ENCODE peak calls at places on chromosomes 12 and 14, in four cellular contexts. T, Y, X and N are unnamed samples.

GRCh38 chr12:105433804-105434203 is 103.3 kb downstream of the C12orf75 start:
- DNase-seq in X (no peak), T (no peak), Y (no peak), N (no peak)

GRCh38 chr12:70543444-70543843 is 93.8 kb downstream of the PTPRB start:
- DNase-seq in Y (no peak), T (no peak), X (no peak), N (no peak)

GRCh38 chr14:65164068-65164824 is 61.9 kb upstream of the MAX start:
- DNase-seq in X (peak), Y (peak), T (no peak), N (peak)

GRCh38 chr14:41607119-41607785 is 576 bp downstream of the LRFN5 start:
- DNase-seq in T (no peak), X (no peak), Y (no peak), N (no peak)

GRCh38 chr12:122458105-122459035 is 35.9 kb upstream of the CLIP1 start:
- DNase-seq in X (no peak), T (no peak), Y (no peak), N (no peak)

GRCh38 chr12:57008113-57008687 is 1.9 kb upstream of the ZBTB39 start:
- DNase-seq in Y (peak), X (peak), T (no peak), N (peak)

GRCh38 chr12:104823985-104824441 is 134.1 kb downstream of the SLC41A2 start:
- DNase-seq in T (no peak), X (no peak), Y (no peak), N (no peak)

GRCh38 chr14:52596320-52596719 is 43.7 kb downstream of the GPR137C start:
- DNase-seq in X (no peak), Y (no peak), T (no peak), N (no peak)

GRCh38 chr12:54004841-54005530 is 3.8 kb upstream of the HOXC8 start:
- DNase-seq in X (no peak), Y (no peak), T (no peak), N (no peak)

GRCh38 chr12:106633451-106633823 is 50.6 kb downstream of the RFX4 start:
- DNase-seq in Y (no peak), X (no peak), T (no peak), N (no peak)

GRCh38 chr12:22257100-22257499 is 77.4 kb downstream of the ST8SIA1 start:
- DNase-seq in T (no peak), X (no peak), Y (no peak), N (no peak)

GRCh38 chr12:77995436-77996167 is 164.9 kb downstream of the NAV3 start:
- DNase-seq in X (no peak), Y (no peak), T (no peak), N (peak)

GRCh38 chr14:58563981-58564380 is 73.8 kb upstream of the DACT1 start:
- DNase-seq in X (no peak), Y (no peak), T (no peak), N (no peak)

GRCh38 chr14:103361868-103362267 is 23.3 kb upstream of the MARK3 start:
- DNase-seq in X (no peak), T (no peak), Y (no peak), N (no peak)

GRCh38 chr14:88955470-88955869 is 131.0 kb downstream of the TTC8 start:
- DNase-seq in X (no peak), T (no peak), Y (no peak), N (no peak)

GRCh38 chr12:49345048-49345839 is 1.4 kb upstream of the DNAJC22 start:
- DNase-seq in X (peak), Y (peak), T (peak), N (peak)

GRCh38 chr12:56682323-56682722 is 5.8 kb downstream of the PTGES3 start:
- DNase-seq in X (no peak), Y (no peak), T (no peak), N (no peak)

GRCh38 chr12:77337327-77337726 is 272.0 kb upstream of the E2F7 start:
- DNase-seq in X (no peak), T (no peak), Y (no peak), N (no peak)

GRCh38 chr12:26937443-26937862 is 328 bp downstream of the INTS13 start:
- DNase-seq in X (no peak), Y (no peak), T (no peak), N (no peak)

GRCh38 chr14:35122696-35123387 is 490 bp downstream of the PRORP start:
- DNase-seq in T (no peak), X (peak), Y (peak), N (no peak)

GRCh38 chr12:24574538-24574937 is 374.4 kb downstream of the BCAT1 start:
- DNase-seq in X (no peak), T (no peak), Y (no peak), N (no peak)

GRCh38 chr14:35576260-35576659 is 42.3 kb downstream of the INSM2 start:
- DNase-seq in Y (no peak), X (no peak), T (no peak), N (no peak)

GRCh38 chr14:100078997-100079561 is 13.9 kb downstream of the EVL start:
- DNase-seq in X (peak), T (no peak), Y (no peak), N (peak)

GRCh38 chr14:33271216-33271615 is 332.5 kb downstream of the NPAS3 start:
- DNase-seq in X (no peak), T (no peak), Y (no peak), N (no peak)

GRCh38 chr12:81141220-81141619 is 63.3 kb downstream of the ACSS3 start:
- DNase-seq in Y (no peak), T (no peak), X (no peak), N (no peak)

GRCh38 chr12:15910864-15911696 is at the start of gene DERA:
- DNase-seq in T (peak), Y (peak), X (peak), N (peak)
- TF ChIP-seq CTCF in T (peak), Y (peak), X (peak), N (no peak)

GRCh38 chr14:106291626-106292025 is 765.2 kb downstream of the TMEM121 start:
- DNase-seq in Y (no peak), X (no peak), T (no peak), N (no peak)

GRCh38 chr14:106287506-106287905 is 761.1 kb downstream of the TMEM121 start:
- DNase-seq in T (no peak), X (peak), Y (no peak), N (no peak)

DNA sequence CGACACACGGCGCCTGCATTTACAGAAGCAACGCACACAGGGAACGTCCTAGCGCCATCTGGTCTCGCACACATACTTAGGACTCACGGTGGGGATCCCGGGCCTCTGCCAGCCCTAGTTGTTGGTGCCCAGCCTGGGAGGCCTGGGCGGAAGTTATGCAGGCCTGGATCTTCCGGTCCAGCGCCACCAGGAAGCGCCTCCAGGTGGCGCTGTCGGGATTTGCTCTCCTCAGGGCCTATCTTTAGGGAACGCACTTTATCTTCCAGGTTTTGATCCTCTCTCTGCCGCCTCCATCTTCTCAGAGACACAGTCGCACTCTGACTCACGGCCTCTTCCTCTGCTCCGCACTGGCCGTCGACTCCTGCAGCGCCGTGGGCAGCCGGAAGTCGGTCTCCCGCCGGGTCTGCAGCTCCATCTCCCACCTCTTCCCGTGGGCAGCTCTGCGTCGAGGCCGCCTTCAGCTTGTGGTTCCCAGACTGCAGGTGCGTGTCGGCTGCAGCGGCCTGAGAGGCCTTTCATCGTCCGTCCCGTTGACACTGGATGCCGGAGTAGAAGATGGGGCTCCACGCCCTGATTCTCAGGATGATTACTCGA is 760.4 kb downstream of the TMEM121 start:
- DNase-seq in Y (no peak), T (no peak), X (peak), N (peak)
- TF ChIP-seq CTCF in Y (peak), T (no peak), X (peak), N (peak)

GRCh38 chr14:104752338-104752734 is 611 bp upstream of the SIVA1 start:
- DNase-seq in Y (no peak), T (no peak), X (no peak), N (no peak)
- TF ChIP-seq CTCF in Y (no peak), T (no peak), X (no peak), N (no peak)

DNA sequence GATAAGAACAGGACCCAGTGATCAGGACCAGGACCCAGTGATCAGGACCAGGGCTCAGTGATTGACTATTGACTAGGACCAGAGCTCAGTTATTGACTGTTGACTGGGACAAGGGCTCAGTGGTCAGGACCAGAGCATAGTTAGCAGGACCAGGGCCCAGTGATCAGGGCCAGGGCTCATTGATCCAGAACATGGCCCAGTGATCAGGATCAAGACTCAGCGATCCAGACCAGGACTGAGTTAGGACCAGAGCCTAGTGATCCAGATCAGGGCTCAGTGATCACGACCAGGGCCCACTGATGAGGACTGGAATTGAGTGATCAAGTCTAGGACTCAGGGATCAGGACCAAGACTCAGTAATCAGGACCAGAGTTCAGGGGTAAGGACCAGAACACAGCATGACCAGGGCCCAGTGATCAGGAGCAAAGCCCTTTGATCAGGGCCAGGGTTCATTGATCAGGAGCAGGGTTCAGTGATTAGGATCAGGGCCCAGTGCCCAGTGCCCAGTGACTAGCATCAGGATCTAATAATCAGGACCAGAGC is 176.0 kb downstream of the TMEM121 start:
- DNase-seq in Y (no peak), X (no peak), T (no peak), N (no peak)
- TF ChIP-seq CTCF in Y (no peak), X (no peak), T (no peak), N (no peak)

GRCh38 chr14:63542231-63542999 is 762 bp downstream of the PPP2R5E start:
- DNase-seq in X (peak), Y (peak), T (peak), N (no peak)

GRCh38 chr14:63545431-63545830 is 2.3 kb upstream of the PPP2R5E start:
- DNase-seq in T (no peak), X (no peak), Y (no peak), N (no peak)

GRCh38 chr14:63543000-63543825 is at the start of gene PPP2R5E:
- DNase-seq in T (peak), Y (peak), X (peak), N (peak)

GRCh38 chr14:63543826-63544320 is 696 bp upstream of the PPP2R5E start:
- DNase-seq in Y (no peak), T (no peak), X (no peak), N (no peak)

DNA sequence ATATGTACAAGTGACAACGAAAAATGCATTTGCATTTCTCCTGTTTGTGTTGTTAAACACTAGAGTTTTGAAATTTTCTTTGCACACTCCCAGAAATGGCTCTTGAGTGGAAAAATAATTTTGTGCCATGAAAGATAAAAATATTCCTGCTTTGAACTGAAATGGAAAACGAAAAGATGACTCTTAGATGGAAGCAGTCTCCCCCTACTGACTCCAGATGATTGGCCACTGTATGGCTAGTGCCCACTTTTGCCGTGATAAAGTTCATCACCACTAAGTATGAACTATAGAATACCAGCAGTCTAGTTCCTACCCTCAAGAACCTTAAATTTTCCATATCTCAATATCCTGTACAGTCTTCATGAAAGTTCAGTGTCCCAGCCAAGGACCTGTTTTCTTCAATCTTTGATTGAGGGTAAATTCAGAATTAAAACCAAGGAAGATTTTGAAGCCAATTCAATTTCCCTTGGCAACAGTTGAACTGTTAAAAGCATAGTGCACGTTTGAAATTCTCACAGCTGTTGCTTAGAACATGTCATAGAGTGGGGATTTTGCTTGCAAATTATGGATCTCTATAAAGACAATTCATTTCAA is 1.6 kb upstream of the PPP2R5E start:
- DNase-seq in Y (peak), X (peak), T (no peak), N (no peak)
- TF ChIP-seq CTCF in Y (peak), X (peak), T (no peak), N (peak)

DNA sequence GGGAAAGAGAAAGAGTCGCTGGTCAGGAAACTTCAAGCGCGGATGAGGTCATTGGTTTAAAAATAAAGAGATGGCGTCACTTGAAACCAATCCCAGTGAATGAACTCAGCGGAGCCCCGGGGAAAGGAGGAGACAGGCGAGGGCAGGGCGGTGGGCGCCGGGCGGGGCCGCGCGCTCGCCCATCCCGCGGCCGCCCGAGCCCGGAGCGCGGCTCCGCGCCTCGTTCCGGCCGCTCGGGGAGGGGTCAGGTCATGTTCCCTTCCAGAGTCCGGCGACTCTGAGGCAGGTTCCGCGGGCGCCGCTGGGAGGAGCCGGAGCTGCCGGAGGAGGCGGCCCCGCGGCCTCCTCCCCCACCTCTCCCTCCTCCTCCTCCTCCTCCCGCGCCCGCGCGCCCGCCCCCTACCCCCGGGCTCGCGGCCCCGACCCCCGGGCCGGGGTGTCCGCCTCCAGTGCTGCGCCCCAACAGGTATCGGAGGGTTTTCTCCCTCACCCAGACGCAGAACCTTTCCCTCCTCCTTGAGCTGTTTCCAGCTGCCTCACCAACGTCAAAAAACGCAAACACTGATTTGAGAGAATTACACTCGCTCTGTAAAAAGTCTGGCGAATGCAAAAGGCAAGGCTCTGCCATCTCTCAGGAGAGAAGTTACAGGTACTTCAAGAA is at the start of gene DUSP16:
- DNase-seq in X (peak), Y (peak), T (peak), N (peak)
- TF ChIP-seq CTCF in X (no peak), Y (peak), T (peak), N (peak)

DNA sequence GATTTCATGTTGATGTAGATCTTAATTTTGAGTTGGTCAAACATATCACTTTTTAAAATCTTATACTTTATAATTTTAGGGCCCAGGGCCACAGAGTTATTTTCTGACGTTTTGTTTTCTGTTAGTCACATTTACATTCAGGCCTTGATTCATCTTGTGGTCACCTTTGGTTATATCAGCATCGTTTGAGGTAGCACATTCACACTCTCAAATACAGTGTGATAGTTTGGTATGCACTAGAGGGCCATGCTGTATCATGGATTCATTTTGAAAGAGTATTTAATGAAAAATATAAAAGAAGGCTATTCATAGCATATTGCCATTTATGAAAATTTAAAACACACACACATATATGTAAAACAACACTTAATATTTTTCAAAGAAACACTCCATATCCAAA is 274.6 kb downstream of the RAD51B start:
- DNase-seq in T (no peak), X (no peak), Y (no peak), N (no peak)
- TF ChIP-seq CTCF in T (no peak), X (no peak), Y (no peak), N (no peak)

DNA sequence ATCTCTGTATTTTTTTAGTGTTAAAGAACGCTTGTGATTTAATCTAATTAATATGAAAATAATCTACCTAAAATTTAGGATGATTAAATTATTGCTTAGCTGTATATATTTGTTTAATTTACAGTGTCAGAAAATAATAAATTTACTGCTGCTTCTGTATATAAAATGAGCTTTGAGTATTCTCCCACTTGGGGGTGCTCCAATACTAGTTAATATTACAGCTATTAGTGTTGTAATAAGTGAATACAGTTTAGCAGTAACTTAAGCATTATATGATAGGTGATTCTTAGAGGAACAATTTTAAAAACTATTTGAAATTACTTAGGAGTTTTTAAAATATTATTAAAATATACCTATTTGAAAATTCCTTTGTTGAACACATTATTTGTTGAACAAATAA is 62.2 kb downstream of the PAPOLA start:
- DNase-seq in Y (no peak), T (no peak), X (no peak), N (no peak)
- TF ChIP-seq CTCF in Y (peak), T (no peak), X (peak), N (no peak)

DNA sequence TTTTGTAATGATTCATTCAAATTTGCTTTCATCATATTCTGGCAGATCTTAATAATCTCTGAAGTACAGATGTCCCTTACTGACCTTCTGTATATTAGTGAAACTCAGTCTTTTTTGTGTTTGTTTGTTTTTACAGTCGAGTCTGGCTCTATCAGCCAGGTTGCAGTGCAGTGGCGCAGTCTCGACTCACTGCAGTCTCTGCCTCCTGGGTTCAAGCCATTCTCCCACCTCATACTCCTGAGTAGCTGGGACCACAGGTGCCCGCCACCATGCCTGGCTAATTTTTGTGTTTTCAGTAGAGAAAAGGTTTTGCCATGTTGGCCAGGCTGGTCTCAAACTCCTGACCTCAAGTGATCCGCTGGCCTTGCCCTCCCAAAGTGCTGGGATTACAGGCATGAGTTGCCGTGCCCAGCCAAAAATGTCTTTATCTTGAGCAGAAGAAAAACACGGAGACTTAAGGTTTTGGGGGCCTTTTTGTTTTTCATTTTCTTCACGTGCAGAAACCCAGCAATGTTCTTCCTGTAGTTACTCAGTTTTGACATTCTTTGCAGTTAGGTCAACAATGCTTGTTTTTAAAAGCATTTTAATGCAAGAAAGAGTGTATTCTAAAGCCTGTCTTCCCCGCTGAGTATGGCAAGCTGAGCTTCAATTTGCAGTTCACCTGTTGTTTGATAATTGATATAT is 79.5 kb downstream of the FAR2 start:
- DNase-seq in X (no peak), Y (no peak), T (no peak), N (no peak)
- TF ChIP-seq CTCF in X (no peak), Y (no peak), T (no peak), N (no peak)